ENCODE peak calls at places on chromosome 20, in ten cellular contexts. L is NCI-H1092; V is cerebellar nuclear complex; Z is dermis microvascular lymphatic vessel endothelial cell; E is caudate nucleus; Y is effector memory CD8-positive, alpha-beta T cell; H is DMS79; J is stimulated activated naive CD8-positive, alpha-beta T cell treated with anti-CD3 and anti-CD28 coated beads, Interleukin-15, amount 100 ng/mL, for 72 hours; U is fibroblast of gingiva; P is mammary epithelial cell. B is an unnamed sample.

GRCh38 chr20:53834749-53835148 is 235.6 kb downstream of the BCAS1 start:
- DNase-seq in J (no peak), L (no peak), V (no peak), P (no peak), Y (no peak), E (no peak), Z (no peak), H (no peak), U (no peak), B (no peak)

GRCh38 chr20:2840967-2841531 is 504 bp downstream of the VPS16 start:
- DNase-seq in H (no peak), Z (peak), E (no peak), L (no peak), Y (peak), V (no peak), P (peak), U (peak), J (peak), B (no peak)

GRCh38 chr20:8796088-8796665 is 272.7 kb upstream of the PLCB4 start:
- DNase-seq in V (no peak), P (no peak), J (no peak), Y (no peak), U (peak), L (no peak), H (no peak), E (no peak), Z (no peak), B (no peak)

GRCh38 chr20:36362261-36362660 is 56.1 kb downstream of the DLGAP4 start:
- DNase-seq in J (no peak), U (no peak), P (no peak), E (no peak), Z (no peak), Y (no peak), H (no peak), L (no peak), V (no peak), B (no peak)

GRCh38 chr20:6863798-6864201 is 96.3 kb downstream of the BMP2 start:
- DNase-seq in V (no peak), Y (no peak), P (no peak), L (no peak), Z (no peak), H (no peak), J (no peak), E (no peak), U (peak), B (no peak)

GRCh38 chr20:48660788-48661187 is 167.0 kb downstream of the PREX1 start:
- DNase-seq in H (no peak), U (no peak), L (no peak), P (no peak), J (no peak), Y (no peak), V (no peak), E (no peak), Z (no peak), B (no peak)

GRCh38 chr20:47285189-47285588 is 71.3 kb downstream of the ZMYND8 start:
- DNase-seq in U (no peak), H (no peak), V (no peak), Y (no peak), P (no peak), L (no peak), J (no peak), Z (no peak), E (no peak), B (no peak)

GRCh38 chr20:5354871-5355270 is 38.1 kb upstream of the PROKR2 start:
- DNase-seq in V (no peak), J (no peak), Y (no peak), E (no peak), H (no peak), L (no peak), Z (no peak), P (no peak), U (no peak), B (no peak)

GRCh38 chr20:48651271-48651670 is 176.5 kb downstream of the PREX1 start:
- DNase-seq in V (no peak), U (no peak), Y (no peak), L (no peak), Z (no peak), H (no peak), P (no peak), E (no peak), J (no peak), B (no peak)

GRCh38 chr20:57990396-57990987 is 238.0 kb downstream of the ANKRD60 start:
- DNase-seq in V (no peak), P (peak), Y (no peak), H (no peak), Z (no peak), L (no peak), E (no peak), J (no peak), U (peak), B (no peak)

GRCh38 chr20:48761023-48761785 is 66.6 kb downstream of the PREX1 start:
- DNase-seq in V (no peak), L (no peak), P (no peak), J (peak), H (no peak), U (no peak), Z (no peak), E (no peak), Y (peak), B (no peak)

GRCh38 chr20:57810511-57811372 is 100.9 kb upstream of the PMEPA1 start:
- DNase-seq in H (no peak), P (peak), E (no peak), Z (no peak), L (no peak), J (no peak), Y (no peak), U (no peak), V (no peak), B (no peak)

GRCh38 chr20:14012671-14013070 is 17.4 kb downstream of the MACROD2 start:
- DNase-seq in L (no peak), E (no peak), J (no peak), U (no peak), Y (no peak), H (peak), P (no peak), Z (no peak), V (no peak), B (no peak)

GRCh38 chr20:48597521-48598302 is 230.1 kb downstream of the PREX1 start:
- DNase-seq in Y (no peak), L (no peak), V (no peak), U (no peak), J (no peak), E (no peak), H (no peak), P (no peak), Z (no peak), B (no peak)

GRCh38 chr20:6053776-6054688 is at the start of gene LRRN4:
- DNase-seq in H (peak), E (peak), P (peak), Y (no peak), J (no peak), L (peak), U (no peak), Z (no peak), V (no peak), B (no peak)

GRCh38 chr20:31833130-31833930 is 12.1 kb downstream of the FOXS1 start:
- DNase-seq in H (no peak), Z (no peak), P (no peak), U (no peak), Y (peak), J (peak), L (no peak), E (no peak), V (no peak), B (no peak)

GRCh38 chr20:57556980-57557274 is 4.0 kb upstream of the PCK1 start:
- DNase-seq in L (no peak), H (no peak), Y (no peak), V (no peak), Z (no peak), U (no peak), P (no peak), J (no peak), E (no peak), B (no peak)